ENCODE peak calls at places on chromosomes 6 and 20, in nine cellular contexts. One of them, this sample, is unnamed.

GRCh38 chr6:161151660-161152526 is 122.0 kb downstream of the AGPAT4 start:
- DNase-seq in H1: no peak
- DNase-seq in neuronal stem cell: no peak
- DNase-seq in A549: no peak
- DNase-seq in OCI-M1: no peak
- DNase-seq in tibial artery: no peak
- DNase-seq in left lung: no peak
- DNase-seq in HS-5: no peak
- DNase-seq in CD8-positive, alpha-beta T cell: no peak
- DNase-seq in this sample: no peak

GRCh38 chr6:35497571-35498406 is 910 bp upstream of the TEAD3 start:
- DNase-seq in CD8-positive, alpha-beta T cell: peak; percentile 49
- DNase-seq in tibial artery: peak; percentile 52
- DNase-seq in OCI-M1: no peak
- DNase-seq in neuronal stem cell: peak; percentile 48
- DNase-seq in left lung: peak; percentile 56
- DNase-seq in A549: peak; percentile 39
- DNase-seq in HS-5: peak; percentile 58
- DNase-seq in H1: peak; percentile 77
- DNase-seq in this sample: no peak

GRCh38 chr20:46636981-46637860 is 14.0 kb downstream of the SLC13A3 start:
- DNase-seq in left lung: no peak
- DNase-seq in A549: no peak
- DNase-seq in tibial artery: no peak
- DNase-seq in CD8-positive, alpha-beta T cell: no peak
- DNase-seq in H1: peak; percentile 40
- DNase-seq in neuronal stem cell: no peak
- DNase-seq in HS-5: no peak
- DNase-seq in OCI-M1: no peak
- DNase-seq in this sample: no peak

GRCh38 chr20:23686046-23686750 is 2.6 kb downstream of the CST4 start:
- DNase-seq in neuronal stem cell: no peak
- DNase-seq in OCI-M1: no peak
- DNase-seq in HS-5: no peak
- DNase-seq in A549: no peak
- DNase-seq in left lung: no peak
- DNase-seq in tibial artery: no peak
- DNase-seq in H1: peak; percentile 33
- DNase-seq in CD8-positive, alpha-beta T cell: no peak
- DNase-seq in this sample: no peak

GRCh38 chr6:90184334-90185298 is 112.0 kb downstream of the BACH2 start:
- DNase-seq in HS-5: no peak
- DNase-seq in H1: no peak
- DNase-seq in neuronal stem cell: no peak
- DNase-seq in OCI-M1: peak; percentile 94
- DNase-seq in tibial artery: no peak
- DNase-seq in left lung: no peak
- DNase-seq in A549: no peak
- DNase-seq in CD8-positive, alpha-beta T cell: no peak
- DNase-seq in this sample: no peak

GRCh38 chr20:16115891-16116577 is 457.2 kb downstream of the KIF16B start:
- DNase-seq in neuronal stem cell: no peak
- DNase-seq in HS-5: no peak
- DNase-seq in left lung: no peak
- DNase-seq in H1: no peak
- DNase-seq in OCI-M1: no peak
- DNase-seq in tibial artery: no peak
- DNase-seq in A549: no peak
- DNase-seq in CD8-positive, alpha-beta T cell: no peak
- DNase-seq in this sample: no peak

GRCh38 chr20:59605691-59606364 is 1.5 kb downstream of the PHACTR3 start:
- DNase-seq in HS-5: no peak
- DNase-seq in H1: no peak
- DNase-seq in tibial artery: no peak
- DNase-seq in CD8-positive, alpha-beta T cell: no peak
- DNase-seq in neuronal stem cell: no peak
- DNase-seq in OCI-M1: no peak
- DNase-seq in A549: no peak
- DNase-seq in left lung: no peak
- DNase-seq in this sample: no peak

GRCh38 chr6:22142931-22143330 is 153.9 kb downstream of the PRL start:
- DNase-seq in left lung: no peak
- DNase-seq in tibial artery: no peak
- DNase-seq in neuronal stem cell: no peak
- DNase-seq in H1: no peak
- DNase-seq in CD8-positive, alpha-beta T cell: no peak
- DNase-seq in A549: no peak
- DNase-seq in OCI-M1: no peak
- DNase-seq in HS-5: no peak
- DNase-seq in this sample: no peak

GRCh38 chr6:84763397-84764331 is 734 bp downstream of the TBX18 start:
- DNase-seq in HS-5: peak; percentile 81
- DNase-seq in H1: peak; percentile 67
- DNase-seq in A549: peak; percentile 90
- DNase-seq in neuronal stem cell: no peak
- DNase-seq in OCI-M1: no peak
- DNase-seq in left lung: no peak
- DNase-seq in CD8-positive, alpha-beta T cell: no peak
- DNase-seq in tibial artery: peak; percentile 78
- DNase-seq in this sample: no peak

GRCh38 chr20:49853640-49854039 is 41.0 kb downstream of the SLC9A8 start:
- DNase-seq in neuronal stem cell: no peak
- DNase-seq in tibial artery: no peak
- DNase-seq in HS-5: peak; percentile 75
- DNase-seq in A549: peak; percentile 66
- DNase-seq in left lung: no peak
- DNase-seq in CD8-positive, alpha-beta T cell: no peak
- DNase-seq in H1: no peak
- DNase-seq in OCI-M1: no peak
- DNase-seq in this sample: no peak

GRCh38 chr20:4099905-4100675 is 84.7 kb upstream of the RNF24 start:
- DNase-seq in CD8-positive, alpha-beta T cell: no peak
- DNase-seq in HS-5: no peak
- DNase-seq in OCI-M1: no peak
- DNase-seq in tibial artery: no peak
- DNase-seq in left lung: no peak
- DNase-seq in A549: no peak
- DNase-seq in H1: no peak
- DNase-seq in neuronal stem cell: no peak
- DNase-seq in this sample: no peak

GRCh38 chr6:77930945-77931344 is 278.1 kb downstream of the MEI4 start:
- DNase-seq in HS-5: no peak
- DNase-seq in A549: no peak
- DNase-seq in CD8-positive, alpha-beta T cell: no peak
- DNase-seq in OCI-M1: no peak
- DNase-seq in tibial artery: no peak
- DNase-seq in left lung: no peak
- DNase-seq in neuronal stem cell: no peak
- DNase-seq in H1: no peak
- DNase-seq in this sample: no peak

GRCh38 chr6:86192123-86192522 is 549.4 kb upstream of the SYNCRIP start:
- DNase-seq in A549: peak; percentile 37
- DNase-seq in OCI-M1: peak; percentile 84
- DNase-seq in tibial artery: no peak
- DNase-seq in HS-5: no peak
- DNase-seq in left lung: no peak
- DNase-seq in CD8-positive, alpha-beta T cell: no peak
- DNase-seq in H1: no peak
- DNase-seq in neuronal stem cell: no peak
- DNase-seq in this sample: no peak

GRCh38 chr6:83948851-83949250 is 84.7 kb upstream of the MRAP2 start:
- DNase-seq in neuronal stem cell: no peak
- DNase-seq in left lung: no peak
- DNase-seq in OCI-M1: no peak
- DNase-seq in HS-5: no peak
- DNase-seq in tibial artery: no peak
- DNase-seq in H1: no peak
- DNase-seq in CD8-positive, alpha-beta T cell: no peak
- DNase-seq in A549: no peak
- DNase-seq in this sample: no peak

GRCh38 chr20:46087161-46087560 is 2.6 kb downstream of the NCOA5 start:
- DNase-seq in OCI-M1: peak; percentile 26
- DNase-seq in HS-5: no peak
- DNase-seq in neuronal stem cell: no peak
- DNase-seq in H1: no peak
- DNase-seq in tibial artery: no peak
- DNase-seq in A549: peak; percentile 19
- DNase-seq in CD8-positive, alpha-beta T cell: no peak
- DNase-seq in left lung: no peak
- DNase-seq in this sample: no peak

GRCh38 chr6:154549179-154549578 is 38.7 kb upstream of the CNKSR3 start:
- DNase-seq in CD8-positive, alpha-beta T cell: no peak
- DNase-seq in HS-5: no peak
- DNase-seq in A549: no peak
- DNase-seq in tibial artery: no peak
- DNase-seq in neuronal stem cell: no peak
- DNase-seq in H1: no peak
- DNase-seq in OCI-M1: peak; percentile 18
- DNase-seq in left lung: no peak
- DNase-seq in this sample: no peak

GRCh38 chr6:56808871-56809359 is 146.0 kb upstream of the BEND6 start:
- DNase-seq in OCI-M1: no peak
- DNase-seq in tibial artery: no peak
- DNase-seq in neuronal stem cell: no peak
- DNase-seq in HS-5: peak; percentile 42
- DNase-seq in CD8-positive, alpha-beta T cell: no peak
- DNase-seq in H1: no peak
- DNase-seq in left lung: no peak
- DNase-seq in A549: peak; percentile 80
- DNase-seq in this sample: peak; percentile 54

GRCh38 chr6:164887660-164888059 is 421.7 kb downstream of the C6orf118 start:
- DNase-seq in H1: no peak
- DNase-seq in A549: no peak
- DNase-seq in OCI-M1: no peak
- DNase-seq in left lung: no peak
- DNase-seq in neuronal stem cell: no peak
- DNase-seq in tibial artery: no peak
- DNase-seq in CD8-positive, alpha-beta T cell: no peak
- DNase-seq in HS-5: no peak
- DNase-seq in this sample: no peak

GRCh38 chr20:25600632-25601031 is 15.3 kb upstream of the NINL start:
- DNase-seq in OCI-M1: no peak
- DNase-seq in neuronal stem cell: no peak
- DNase-seq in tibial artery: no peak
- DNase-seq in left lung: no peak
- DNase-seq in CD8-positive, alpha-beta T cell: no peak
- DNase-seq in A549: no peak
- DNase-seq in H1: no peak
- DNase-seq in HS-5: no peak
- DNase-seq in this sample: no peak

GRCh38 chr20:62795023-62795761 is 1.1 kb upstream of the MRGBP start:
- DNase-seq in left lung: peak; percentile 55
- DNase-seq in H1: peak; percentile 77
- DNase-seq in A549: peak; percentile 59
- DNase-seq in tibial artery: peak; percentile 59
- DNase-seq in HS-5: no peak
- DNase-seq in neuronal stem cell: peak; percentile 51
- DNase-seq in CD8-positive, alpha-beta T cell: peak; percentile 68
- DNase-seq in OCI-M1: peak; percentile 75
- DNase-seq in this sample: no peak

GRCh38 chr6:28568515-28569108 is 42.9 kb downstream of the GPX5 start:
- DNase-seq in H1: no peak
- DNase-seq in HS-5: no peak
- DNase-seq in tibial artery: no peak
- DNase-seq in CD8-positive, alpha-beta T cell: no peak
- DNase-seq in neuronal stem cell: no peak
- DNase-seq in OCI-M1: no peak
- DNase-seq in left lung: no peak
- DNase-seq in A549: no peak
- DNase-seq in this sample: no peak

GRCh38 chr6:39289490-39289889 is 24.7 kb downstream of the KCNK17 start:
- DNase-seq in H1: no peak
- DNase-seq in left lung: no peak
- DNase-seq in neuronal stem cell: no peak
- DNase-seq in tibial artery: no peak
- DNase-seq in CD8-positive, alpha-beta T cell: no peak
- DNase-seq in A549: no peak
- DNase-seq in HS-5: no peak
- DNase-seq in OCI-M1: no peak
- DNase-seq in this sample: no peak

GRCh38 chr6:127518212-127518709 is 874 bp downstream of the MTCL3 start:
- DNase-seq in left lung: no peak
- DNase-seq in A549: peak; percentile 40
- DNase-seq in tibial artery: no peak
- DNase-seq in neuronal stem cell: peak; percentile 26
- DNase-seq in CD8-positive, alpha-beta T cell: no peak
- DNase-seq in HS-5: no peak
- DNase-seq in H1: no peak
- DNase-seq in OCI-M1: no peak
- DNase-seq in this sample: no peak

GRCh38 chr6:34465551-34466241 is at the start of gene PACSIN1:
- DNase-seq in H1: peak; percentile 77
- DNase-seq in A549: no peak
- DNase-seq in HS-5: no peak
- DNase-seq in CD8-positive, alpha-beta T cell: no peak
- DNase-seq in OCI-M1: no peak
- DNase-seq in left lung: no peak
- DNase-seq in neuronal stem cell: peak; percentile 35
- DNase-seq in tibial artery: no peak
- DNase-seq in this sample: no peak